ENCODE peak calls at places on chromosomes 1 and 21, in nine cellular contexts. One of them, this sample, is unnamed. For H3K4me1 and H3K27me3, the result is how much of the 10 kb centered on the place peaks cover.

GRCh38 chr1:27634982-27635362 is at the start of gene FGR:
- DNase-seq in neural progenitor cell: no peak
- DNase-seq in tibial nerve: peak
- DNase-seq in pancreas: no peak
- DNase-seq in lower lobe of right lung: peak
- DNase-seq in HCT116: no peak
- DNase-seq in adrenal gland: no peak
- DNase-seq in PC-3: no peak
- DNase-seq in GM23338: peak
- DNase-seq in this sample: no peak

GRCh38 chr1:86860424-86860823 is 53.5 kb downstream of the SELENOF start:
- DNase-seq in lower lobe of right lung: no peak
- DNase-seq in HCT116: no peak
- DNase-seq in adrenal gland: no peak
- DNase-seq in PC-3: no peak
- DNase-seq in tibial nerve: no peak
- DNase-seq in pancreas: no peak
- DNase-seq in neural progenitor cell: no peak
- DNase-seq in GM23338: no peak
- DNase-seq in this sample: no peak

GRCh38 chr1:4836574-4836973 is 182.2 kb downstream of the AJAP1 start:
- DNase-seq in lower lobe of right lung: no peak
- DNase-seq in PC-3: no peak
- DNase-seq in GM23338: no peak
- DNase-seq in pancreas: no peak
- DNase-seq in adrenal gland: peak
- DNase-seq in HCT116: no peak
- DNase-seq in tibial nerve: peak
- DNase-seq in neural progenitor cell: no peak
- DNase-seq in this sample: no peak

GRCh38 chr1:112692681-112693080 is 14.2 kb downstream of the RHOC start:
- DNase-seq in GM23338: no peak
- DNase-seq in tibial nerve: no peak
- DNase-seq in lower lobe of right lung: no peak
- DNase-seq in pancreas: no peak
- DNase-seq in HCT116: no peak
- DNase-seq in PC-3: no peak
- DNase-seq in adrenal gland: no peak
- DNase-seq in neural progenitor cell: no peak
- DNase-seq in this sample: no peak

GRCh38 chr1:27602510-27603319 is 1.2 kb downstream of the AHDC1 start:
- DNase-seq in HCT116: no peak
- DNase-seq in pancreas: peak
- DNase-seq in PC-3: peak
- DNase-seq in lower lobe of right lung: peak
- DNase-seq in neural progenitor cell: peak
- DNase-seq in adrenal gland: peak
- DNase-seq in tibial nerve: no peak
- DNase-seq in GM23338: peak
- DNase-seq in this sample: no peak

GRCh38 chr1:147569587-147570241 is 28.4 kb downstream of the BCL9 start:
- DNase-seq in pancreas: no peak
- DNase-seq in GM23338: no peak
- DNase-seq in tibial nerve: no peak
- DNase-seq in HCT116: no peak
- DNase-seq in neural progenitor cell: no peak
- DNase-seq in lower lobe of right lung: no peak
- DNase-seq in PC-3: no peak
- DNase-seq in adrenal gland: no peak
- DNase-seq in this sample: no peak

GRCh38 chr1:177131723-177132122 is 32.8 kb downstream of the ASTN1 start:
- DNase-seq in pancreas: no peak
- DNase-seq in neural progenitor cell: no peak
- DNase-seq in PC-3: no peak
- DNase-seq in adrenal gland: no peak
- DNase-seq in lower lobe of right lung: no peak
- DNase-seq in HCT116: no peak
- DNase-seq in tibial nerve: no peak
- DNase-seq in GM23338: no peak
- DNase-seq in this sample: no peak

GRCh38 chr1:159598196-159598595 is 10.6 kb downstream of the APCS start:
- DNase-seq in adrenal gland: no peak
- DNase-seq in PC-3: peak
- DNase-seq in neural progenitor cell: no peak
- DNase-seq in GM23338: peak
- DNase-seq in pancreas: no peak
- DNase-seq in lower lobe of right lung: no peak
- DNase-seq in tibial nerve: no peak
- DNase-seq in HCT116: no peak
- DNase-seq in this sample: peak

GRCh38 chr1:29504709-29505410 is 268.5 kb downstream of the PTPRU start:
- DNase-seq in PC-3: no peak
- DNase-seq in GM23338: no peak
- DNase-seq in neural progenitor cell: no peak
- DNase-seq in adrenal gland: no peak
- DNase-seq in pancreas: no peak
- DNase-seq in HCT116: no peak
- DNase-seq in tibial nerve: no peak
- DNase-seq in lower lobe of right lung: no peak
- DNase-seq in this sample: no peak

GRCh38 chr1:228538831-228539230 is 51.6 kb downstream of the RNF187 start:
- DNase-seq in neural progenitor cell: no peak
- DNase-seq in PC-3: no peak
- DNase-seq in GM23338: no peak
- DNase-seq in tibial nerve: no peak
- DNase-seq in lower lobe of right lung: no peak
- DNase-seq in HCT116: no peak
- DNase-seq in adrenal gland: no peak
- DNase-seq in pancreas: no peak
- DNase-seq in this sample: no peak

GRCh38 chr1:212512731-212513559 is 80.2 kb downstream of the NENF start:
- DNase-seq in lower lobe of right lung: no peak
- DNase-seq in PC-3: peak
- DNase-seq in pancreas: peak
- DNase-seq in GM23338: no peak
- DNase-seq in adrenal gland: no peak
- DNase-seq in tibial nerve: no peak
- DNase-seq in HCT116: peak
- DNase-seq in neural progenitor cell: no peak
- DNase-seq in this sample: no peak

GRCh38 chr1:19429611-19430010 is 55.7 kb downstream of the CAPZB start:
- DNase-seq in lower lobe of right lung: no peak
- DNase-seq in GM23338: no peak
- DNase-seq in pancreas: no peak
- DNase-seq in tibial nerve: no peak
- DNase-seq in neural progenitor cell: peak
- DNase-seq in PC-3: no peak
- DNase-seq in adrenal gland: no peak
- DNase-seq in HCT116: no peak
- DNase-seq in this sample: no peak

DNA sequence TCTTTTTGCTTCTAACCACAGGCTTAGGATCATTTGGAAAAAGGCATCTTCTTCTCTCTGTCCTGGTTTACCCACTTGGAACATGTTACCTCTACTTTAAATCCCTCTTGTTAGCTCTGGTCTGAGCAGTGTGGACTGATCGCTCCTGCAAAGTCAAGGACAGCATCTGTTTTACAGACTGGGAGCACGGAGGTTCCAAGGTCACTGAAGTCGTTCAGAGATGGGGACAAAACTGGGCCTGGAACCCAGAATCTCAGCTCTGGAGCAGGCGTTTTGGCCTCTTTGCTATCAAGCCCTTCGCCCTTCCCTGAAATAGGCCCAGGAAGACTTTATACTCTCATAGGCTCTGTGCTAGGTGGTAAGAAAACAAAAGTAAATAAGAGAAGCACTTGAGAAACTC is 11.3 kb upstream of the MUTYH start:
- DNase-seq in lower lobe of right lung: no peak
- DNase-seq in HCT116: no peak
- DNase-seq in adrenal gland: no peak
- DNase-seq in neural progenitor cell: no peak
- DNase-seq in pancreas: no peak
- DNase-seq in PC-3: no peak
- DNase-seq in tibial nerve: no peak
- DNase-seq in GM23338: no peak
- DNase-seq in this sample: no peak
- H3K4me1 ChIP-seq in lower lobe of right lung: under half
- H3K4me1 ChIP-seq in HCT116: under half
- H3K4me1 ChIP-seq in adrenal gland: under half
- H3K4me1 ChIP-seq in neural progenitor cell: under half
- H3K4me1 ChIP-seq in pancreas: under half
- H3K4me1 ChIP-seq in PC-3: under half
- H3K4me1 ChIP-seq in tibial nerve: under half
- H3K4me1 ChIP-seq in GM23338: under half
- H3K4me1 ChIP-seq in this sample: under half

DNA sequence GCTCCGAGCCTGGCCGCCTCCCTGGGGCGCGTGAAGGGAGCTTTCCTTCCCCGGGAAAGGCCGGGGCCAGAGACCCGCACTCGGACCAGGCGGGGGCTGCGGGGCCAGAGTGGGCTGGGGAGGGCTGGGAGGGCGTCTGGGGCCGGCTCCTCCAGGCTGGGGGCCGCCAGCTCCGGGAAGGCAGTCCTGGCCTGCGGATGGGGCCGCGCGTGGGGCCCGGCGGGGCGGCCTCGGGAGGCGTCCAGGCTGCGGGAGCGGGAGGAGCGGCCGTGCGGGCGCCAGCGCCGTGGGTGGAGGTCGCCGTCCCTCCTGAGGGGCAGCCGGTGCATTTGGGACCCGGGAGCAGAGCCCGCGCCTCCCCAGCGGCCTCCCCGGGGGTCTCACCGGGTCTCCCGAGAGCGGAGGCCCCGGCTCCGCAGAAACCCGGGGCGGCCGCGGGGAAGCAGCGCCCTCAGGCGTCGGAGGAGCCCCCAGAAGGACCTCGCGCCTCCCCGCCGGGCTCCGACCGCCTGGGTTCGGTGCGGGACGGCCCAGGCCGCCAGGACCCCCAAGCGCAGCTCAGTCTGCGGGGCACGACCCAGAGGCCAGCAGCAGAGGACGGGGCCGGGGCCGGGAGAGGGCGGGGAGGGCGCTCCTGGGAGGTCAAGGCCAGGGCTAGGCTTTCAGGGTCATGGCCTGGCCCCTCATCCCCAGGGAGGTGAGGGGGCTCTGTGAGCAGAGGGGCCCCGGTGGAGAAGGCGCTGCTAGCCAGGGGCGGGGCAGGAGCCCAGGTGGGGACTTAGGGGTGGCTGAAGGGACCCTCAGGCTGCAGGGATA is 7.3 kb upstream of the SLX9 start:
- DNase-seq in pancreas: peak
- DNase-seq in neural progenitor cell: peak
- DNase-seq in GM23338: no peak
- DNase-seq in HCT116: no peak
- DNase-seq in tibial nerve: no peak
- DNase-seq in adrenal gland: no peak
- DNase-seq in lower lobe of right lung: peak
- DNase-seq in PC-3: peak
- DNase-seq in this sample: peak
- H3K27me3 ChIP-seq in pancreas: under half
- H3K27me3 ChIP-seq in neural progenitor cell: half or more
- H3K27me3 ChIP-seq in GM23338: half or more
- H3K27me3 ChIP-seq in HCT116: under half
- H3K27me3 ChIP-seq in tibial nerve: under half
- H3K27me3 ChIP-seq in adrenal gland: under half
- H3K27me3 ChIP-seq in lower lobe of right lung: half or more
- H3K27me3 ChIP-seq in PC-3: under half
- H3K27me3 ChIP-seq in this sample: half or more

DNA sequence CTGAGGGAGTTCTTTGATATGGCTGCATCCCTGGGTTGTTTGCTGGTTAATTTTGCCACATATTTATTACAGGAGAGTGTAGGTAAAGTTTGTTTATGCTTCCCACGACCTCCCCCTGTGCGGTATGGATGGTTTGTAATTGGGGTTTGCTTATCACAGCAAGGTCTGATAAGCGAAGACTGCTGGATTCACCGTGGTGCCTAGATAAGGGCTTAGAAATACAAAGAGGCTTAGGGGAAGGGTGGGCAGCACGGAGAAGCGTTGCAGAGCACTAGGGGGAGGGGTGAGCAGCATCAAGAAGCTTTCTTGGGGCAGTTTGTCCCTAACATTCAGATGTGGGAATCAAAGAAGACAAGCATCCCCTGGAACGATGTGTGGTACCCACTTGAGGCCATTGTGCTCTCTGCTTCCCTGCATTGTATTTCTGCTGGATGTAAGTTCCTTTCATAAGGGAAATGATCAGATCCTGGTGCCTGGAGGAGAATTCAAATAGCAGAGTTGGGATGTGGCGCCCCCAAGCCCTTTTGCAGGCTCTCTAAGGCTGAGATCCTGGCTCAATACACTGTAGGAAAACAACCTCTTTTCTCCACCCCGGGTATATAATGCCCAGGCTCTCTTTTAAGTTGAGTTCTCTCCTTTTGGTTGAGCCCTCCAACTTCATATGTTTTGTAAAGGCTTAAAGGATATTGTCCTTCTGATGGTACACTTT is 598.1 kb upstream of the ADGRL4 start:
- DNase-seq in pancreas: no peak
- DNase-seq in GM23338: peak
- DNase-seq in PC-3: no peak
- DNase-seq in tibial nerve: no peak
- DNase-seq in neural progenitor cell: peak
- DNase-seq in HCT116: no peak
- DNase-seq in lower lobe of right lung: no peak
- DNase-seq in adrenal gland: no peak
- DNase-seq in this sample: no peak
- TF ChIP-seq CTCF in pancreas: no peak
- TF ChIP-seq CTCF in GM23338: peak
- TF ChIP-seq CTCF in PC-3: no peak
- TF ChIP-seq CTCF in tibial nerve: no peak
- TF ChIP-seq CTCF in neural progenitor cell: no peak
- TF ChIP-seq CTCF in HCT116: no peak
- TF ChIP-seq CTCF in lower lobe of right lung: no peak
- TF ChIP-seq CTCF in adrenal gland: no peak
- TF ChIP-seq CTCF in this sample: no peak

GRCh38 chr1:14511856-14512585 is 86.5 kb upstream of the KAZN start:
- DNase-seq in GM23338: no peak
- DNase-seq in tibial nerve: no peak
- DNase-seq in PC-3: no peak
- DNase-seq in pancreas: no peak
- DNase-seq in adrenal gland: no peak
- DNase-seq in HCT116: no peak
- DNase-seq in neural progenitor cell: no peak
- DNase-seq in lower lobe of right lung: no peak
- DNase-seq in this sample: no peak

GRCh38 chr1:14511281-14511680 is 87.2 kb upstream of the KAZN start:
- DNase-seq in GM23338: no peak
- DNase-seq in pancreas: no peak
- DNase-seq in neural progenitor cell: no peak
- DNase-seq in lower lobe of right lung: no peak
- DNase-seq in adrenal gland: no peak
- DNase-seq in tibial nerve: no peak
- DNase-seq in HCT116: no peak
- DNase-seq in PC-3: no peak
- DNase-seq in this sample: no peak

GRCh38 chr1:14516974-14517812 is 81.3 kb upstream of the KAZN start:
- DNase-seq in neural progenitor cell: no peak
- DNase-seq in GM23338: no peak
- DNase-seq in PC-3: peak
- DNase-seq in HCT116: no peak
- DNase-seq in lower lobe of right lung: no peak
- DNase-seq in pancreas: no peak
- DNase-seq in adrenal gland: peak
- DNase-seq in tibial nerve: no peak
- DNase-seq in this sample: no peak

GRCh38 chr1:14514760-14515159 is 83.7 kb upstream of the KAZN start:
- DNase-seq in GM23338: no peak
- DNase-seq in adrenal gland: no peak
- DNase-seq in HCT116: no peak
- DNase-seq in PC-3: no peak
- DNase-seq in neural progenitor cell: no peak
- DNase-seq in lower lobe of right lung: no peak
- DNase-seq in tibial nerve: no peak
- DNase-seq in pancreas: no peak
- DNase-seq in this sample: no peak

GRCh38 chr1:14513084-14513483 is 85.4 kb upstream of the KAZN start:
- DNase-seq in tibial nerve: peak
- DNase-seq in pancreas: no peak
- DNase-seq in PC-3: no peak
- DNase-seq in neural progenitor cell: peak
- DNase-seq in GM23338: no peak
- DNase-seq in adrenal gland: no peak
- DNase-seq in HCT116: no peak
- DNase-seq in lower lobe of right lung: no peak
- DNase-seq in this sample: no peak
- H3K4me1 ChIP-seq in tibial nerve: under half
- H3K4me1 ChIP-seq in pancreas: under half
- H3K4me1 ChIP-seq in PC-3: under half
- H3K4me1 ChIP-seq in neural progenitor cell: under half
- H3K4me1 ChIP-seq in GM23338: under half
- H3K4me1 ChIP-seq in adrenal gland: under half
- H3K4me1 ChIP-seq in HCT116: under half
- H3K4me1 ChIP-seq in lower lobe of right lung: under half
- H3K4me1 ChIP-seq in this sample: under half